ENCODE peak calls at places on chromosomes 11 and 22, in nine cellular contexts. One of them, this sample, is unnamed.

GRCh38 chr11:77449060-77449521 is 24.8 kb downstream of the PAK1 start:
- DNase-seq in CD8-positive, alpha-beta T cell: no peak
- DNase-seq in lower lobe of right lung: no peak
- DNase-seq in cardiac muscle cell: no peak
- DNase-seq in cardiac fibroblast: no peak
- DNase-seq in astrocyte: no peak
- DNase-seq in astrocyte of the spinal cord: no peak
- DNase-seq in lung: no peak
- DNase-seq in heart right ventricle: no peak
- DNase-seq in this sample: no peak

GRCh38 chr11:1260620-1261019 is 37.8 kb downstream of the MUC5B start:
- DNase-seq in CD8-positive, alpha-beta T cell: no peak
- DNase-seq in lower lobe of right lung: no peak
- DNase-seq in cardiac muscle cell: no peak
- DNase-seq in cardiac fibroblast: no peak
- DNase-seq in astrocyte: no peak
- DNase-seq in astrocyte of the spinal cord: no peak
- DNase-seq in lung: no peak
- DNase-seq in heart right ventricle: no peak
- DNase-seq in this sample: no peak

GRCh38 chr22:42433754-42434153 is 1.6 kb upstream of the NFAM1 start:
- DNase-seq in CD8-positive, alpha-beta T cell: no peak
- DNase-seq in lower lobe of right lung: no peak
- DNase-seq in cardiac muscle cell: no peak
- DNase-seq in cardiac fibroblast: no peak
- DNase-seq in astrocyte: no peak
- DNase-seq in astrocyte of the spinal cord: no peak
- DNase-seq in lung: no peak
- DNase-seq in heart right ventricle: no peak
- DNase-seq in this sample: no peak

GRCh38 chr11:65274734-65275682 is 13.2 kb downstream of the POLA2 start:
- DNase-seq in CD8-positive, alpha-beta T cell: no peak
- DNase-seq in lower lobe of right lung: peak
- DNase-seq in cardiac muscle cell: peak
- DNase-seq in cardiac fibroblast: peak
- DNase-seq in astrocyte: peak
- DNase-seq in astrocyte of the spinal cord: peak
- DNase-seq in lung: peak
- DNase-seq in heart right ventricle: peak
- DNase-seq in this sample: peak

GRCh38 chr11:65452806-65453490 is 30.4 kb downstream of the NEAT1 start:
- DNase-seq in CD8-positive, alpha-beta T cell: no peak
- DNase-seq in lower lobe of right lung: no peak
- DNase-seq in cardiac muscle cell: peak
- DNase-seq in cardiac fibroblast: peak
- DNase-seq in astrocyte: peak
- DNase-seq in astrocyte of the spinal cord: peak
- DNase-seq in lung: no peak
- DNase-seq in heart right ventricle: no peak
- DNase-seq in this sample: no peak

GRCh38 chr11:3823762-3824506 is 15.6 kb downstream of the PGAP2 start:
- DNase-seq in CD8-positive, alpha-beta T cell: no peak
- DNase-seq in lower lobe of right lung: no peak
- DNase-seq in cardiac muscle cell: no peak
- DNase-seq in cardiac fibroblast: no peak
- DNase-seq in astrocyte: no peak
- DNase-seq in astrocyte of the spinal cord: no peak
- DNase-seq in lung: no peak
- DNase-seq in heart right ventricle: no peak
- DNase-seq in this sample: no peak

GRCh38 chr11:76661306-76661751 is 9.2 kb downstream of the LRRC32 start:
- DNase-seq in CD8-positive, alpha-beta T cell: no peak
- DNase-seq in lower lobe of right lung: no peak
- DNase-seq in cardiac muscle cell: no peak
- DNase-seq in cardiac fibroblast: no peak
- DNase-seq in astrocyte: no peak
- DNase-seq in astrocyte of the spinal cord: no peak
- DNase-seq in lung: no peak
- DNase-seq in heart right ventricle: no peak
- DNase-seq in this sample: no peak

GRCh38 chr22:33896801-33897620 is 23.3 kb downstream of the LARGE1 start:
- DNase-seq in CD8-positive, alpha-beta T cell: no peak
- DNase-seq in lower lobe of right lung: no peak
- DNase-seq in cardiac muscle cell: peak
- DNase-seq in cardiac fibroblast: no peak
- DNase-seq in astrocyte: no peak
- DNase-seq in astrocyte of the spinal cord: no peak
- DNase-seq in lung: no peak
- DNase-seq in heart right ventricle: no peak
- DNase-seq in this sample: no peak

DNA sequence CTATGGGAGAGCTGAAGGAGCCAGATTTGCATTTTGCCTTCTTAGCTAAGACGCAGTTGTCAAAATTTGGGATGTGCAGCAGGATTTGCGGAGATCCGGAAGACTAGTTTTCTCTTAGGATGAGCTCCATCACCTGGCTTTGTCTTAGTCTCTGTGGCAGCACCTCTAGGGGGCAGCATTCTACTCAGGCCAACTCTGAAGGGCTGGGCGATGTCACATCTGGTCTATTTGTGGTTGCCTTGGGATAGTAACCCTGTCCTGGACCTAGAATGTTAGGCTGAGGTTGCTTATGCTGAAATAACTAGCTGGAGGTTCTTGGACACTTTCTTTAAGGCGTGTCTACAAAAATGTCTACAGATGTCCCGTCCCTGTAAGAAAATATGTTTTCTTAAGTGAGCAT is 116.2 kb downstream of the FAT3 start:
- DNase-seq in CD8-positive, alpha-beta T cell: no peak
- DNase-seq in lower lobe of right lung: no peak
- DNase-seq in cardiac muscle cell: peak
- DNase-seq in cardiac fibroblast: peak
- DNase-seq in astrocyte: no peak
- DNase-seq in astrocyte of the spinal cord: peak
- DNase-seq in lung: no peak
- DNase-seq in heart right ventricle: no peak
- DNase-seq in this sample: no peak
- TF ChIP-seq CTCF in CD8-positive, alpha-beta T cell: no peak
- TF ChIP-seq CTCF in lower lobe of right lung: peak
- TF ChIP-seq CTCF in cardiac muscle cell: peak
- TF ChIP-seq CTCF in cardiac fibroblast: peak
- TF ChIP-seq CTCF in astrocyte: peak
- TF ChIP-seq CTCF in astrocyte of the spinal cord: peak
- TF ChIP-seq CTCF in lung: no peak
- TF ChIP-seq CTCF in heart right ventricle: peak
- TF ChIP-seq CTCF in this sample: peak

GRCh38 chr11:44630511-44631210 is 65.2 kb downstream of the CD82 start:
- DNase-seq in CD8-positive, alpha-beta T cell: no peak
- DNase-seq in lower lobe of right lung: no peak
- DNase-seq in cardiac muscle cell: no peak
- DNase-seq in cardiac fibroblast: no peak
- DNase-seq in astrocyte: no peak
- DNase-seq in astrocyte of the spinal cord: no peak
- DNase-seq in lung: peak
- DNase-seq in heart right ventricle: no peak
- DNase-seq in this sample: no peak

GRCh38 chr11:44634401-44635281 is 69.2 kb downstream of the CD82 start:
- DNase-seq in CD8-positive, alpha-beta T cell: no peak
- DNase-seq in lower lobe of right lung: no peak
- DNase-seq in cardiac muscle cell: peak
- DNase-seq in cardiac fibroblast: peak
- DNase-seq in astrocyte: peak
- DNase-seq in astrocyte of the spinal cord: peak
- DNase-seq in lung: peak
- DNase-seq in heart right ventricle: peak
- DNase-seq in this sample: peak

GRCh38 chr11:44633641-44634040 is 68.2 kb downstream of the CD82 start:
- DNase-seq in CD8-positive, alpha-beta T cell: no peak
- DNase-seq in lower lobe of right lung: no peak
- DNase-seq in cardiac muscle cell: no peak
- DNase-seq in cardiac fibroblast: no peak
- DNase-seq in astrocyte: no peak
- DNase-seq in astrocyte of the spinal cord: no peak
- DNase-seq in lung: peak
- DNase-seq in heart right ventricle: no peak
- DNase-seq in this sample: no peak

GRCh38 chr11:44631831-44632230 is 66.4 kb downstream of the CD82 start:
- DNase-seq in CD8-positive, alpha-beta T cell: no peak
- DNase-seq in lower lobe of right lung: no peak
- DNase-seq in cardiac muscle cell: no peak
- DNase-seq in cardiac fibroblast: no peak
- DNase-seq in astrocyte: no peak
- DNase-seq in astrocyte of the spinal cord: no peak
- DNase-seq in lung: peak
- DNase-seq in heart right ventricle: no peak
- DNase-seq in this sample: no peak

DNA sequence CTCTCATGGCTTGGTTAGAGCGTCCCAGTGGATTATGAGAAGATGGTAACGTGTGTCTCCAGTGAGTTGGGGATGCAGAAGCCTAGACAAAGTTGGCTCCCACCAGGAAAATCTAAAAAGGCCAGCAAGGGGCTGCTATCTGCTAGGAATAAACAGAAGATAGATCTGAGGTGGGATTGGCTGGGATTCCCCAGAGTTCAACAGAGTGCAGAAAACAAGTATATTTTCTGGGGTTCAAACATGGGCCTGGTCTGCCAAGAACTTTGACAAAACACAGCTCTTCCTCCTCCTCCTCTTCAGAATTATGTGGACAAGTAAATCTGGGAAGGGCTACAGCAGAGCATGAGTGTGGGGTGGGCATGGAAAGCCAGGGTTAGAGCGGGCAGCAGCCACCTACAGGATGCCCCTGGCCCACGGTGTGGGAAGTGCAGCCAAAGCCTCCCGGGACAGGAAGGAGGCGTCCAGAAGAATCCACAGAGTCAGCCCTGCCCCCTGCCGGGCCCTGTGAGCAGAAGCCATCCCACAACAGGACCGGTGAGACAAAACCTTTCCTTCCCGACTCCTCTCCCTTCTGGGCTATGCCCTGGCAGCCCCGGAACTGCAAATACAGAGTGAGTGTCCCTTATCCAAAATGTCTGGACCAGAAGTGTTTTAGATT is 67.1 kb downstream of the CD82 start:
- DNase-seq in CD8-positive, alpha-beta T cell: no peak
- DNase-seq in lower lobe of right lung: no peak
- DNase-seq in cardiac muscle cell: peak
- DNase-seq in cardiac fibroblast: peak
- DNase-seq in astrocyte: no peak
- DNase-seq in astrocyte of the spinal cord: no peak
- DNase-seq in lung: peak
- DNase-seq in heart right ventricle: peak
- DNase-seq in this sample: peak
- TF ChIP-seq CTCF in CD8-positive, alpha-beta T cell: no peak
- TF ChIP-seq CTCF in lower lobe of right lung: peak
- TF ChIP-seq CTCF in cardiac muscle cell: peak
- TF ChIP-seq CTCF in cardiac fibroblast: peak
- TF ChIP-seq CTCF in astrocyte: peak
- TF ChIP-seq CTCF in astrocyte of the spinal cord: peak
- TF ChIP-seq CTCF in lung: no peak
- TF ChIP-seq CTCF in heart right ventricle: peak
- TF ChIP-seq CTCF in this sample: peak

GRCh38 chr22:39932166-39932565 is 28.0 kb upstream of the TMA7B start:
- DNase-seq in CD8-positive, alpha-beta T cell: no peak
- DNase-seq in lower lobe of right lung: no peak
- DNase-seq in cardiac muscle cell: no peak
- DNase-seq in cardiac fibroblast: no peak
- DNase-seq in astrocyte: no peak
- DNase-seq in astrocyte of the spinal cord: no peak
- DNase-seq in lung: no peak
- DNase-seq in heart right ventricle: no peak
- DNase-seq in this sample: no peak

GRCh38 chr22:39935116-39935515 is 25.1 kb upstream of the TMA7B start:
- DNase-seq in CD8-positive, alpha-beta T cell: no peak
- DNase-seq in lower lobe of right lung: no peak
- DNase-seq in cardiac muscle cell: no peak
- DNase-seq in cardiac fibroblast: no peak
- DNase-seq in astrocyte: no peak
- DNase-seq in astrocyte of the spinal cord: no peak
- DNase-seq in lung: no peak
- DNase-seq in heart right ventricle: no peak
- DNase-seq in this sample: no peak

GRCh38 chr22:39931271-39931670 is 28.9 kb upstream of the TMA7B start:
- DNase-seq in CD8-positive, alpha-beta T cell: no peak
- DNase-seq in lower lobe of right lung: no peak
- DNase-seq in cardiac muscle cell: no peak
- DNase-seq in cardiac fibroblast: no peak
- DNase-seq in astrocyte: no peak
- DNase-seq in astrocyte of the spinal cord: no peak
- DNase-seq in lung: no peak
- DNase-seq in heart right ventricle: no peak
- DNase-seq in this sample: no peak

GRCh38 chr22:39933741-39934140 is 26.5 kb upstream of the TMA7B start:
- DNase-seq in CD8-positive, alpha-beta T cell: no peak
- DNase-seq in lower lobe of right lung: no peak
- DNase-seq in cardiac muscle cell: no peak
- DNase-seq in cardiac fibroblast: no peak
- DNase-seq in astrocyte: no peak
- DNase-seq in astrocyte of the spinal cord: no peak
- DNase-seq in lung: no peak
- DNase-seq in heart right ventricle: no peak
- DNase-seq in this sample: no peak

DNA sequence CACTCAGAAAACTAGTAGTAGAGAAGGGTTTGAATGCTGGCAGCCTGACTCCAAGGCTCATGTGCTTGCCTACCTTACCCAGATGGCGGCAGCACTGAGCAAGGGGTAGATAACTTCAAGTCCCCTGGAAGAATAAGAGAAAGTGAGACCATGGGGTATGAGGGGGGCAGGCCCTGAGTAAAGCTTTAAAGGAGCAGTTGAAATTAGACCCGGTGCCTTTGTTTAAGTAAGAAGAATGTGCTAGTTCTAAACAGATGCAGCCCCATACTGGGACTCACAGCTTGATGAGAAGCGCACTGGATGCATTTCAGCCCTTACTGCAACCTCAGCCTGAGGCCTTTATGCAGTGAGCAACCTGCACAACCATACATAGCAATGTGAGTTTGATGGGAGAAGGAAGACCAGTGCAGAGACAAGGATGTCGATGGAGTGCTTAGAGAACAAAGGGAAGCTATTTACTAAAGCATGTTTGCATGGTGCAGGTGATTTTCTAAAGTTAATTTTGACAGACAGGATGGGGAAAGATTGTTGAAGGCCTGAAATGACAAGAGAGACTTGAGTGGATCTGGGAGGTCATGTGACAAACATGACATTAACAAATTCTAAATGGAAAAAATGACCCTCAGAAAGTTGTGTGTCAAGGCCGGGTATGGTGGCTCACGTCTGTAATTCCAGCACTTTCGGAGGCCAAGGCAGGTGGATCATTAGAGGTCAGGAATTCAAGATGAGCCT is 27.1 kb upstream of the TMA7B start:
- DNase-seq in CD8-positive, alpha-beta T cell: peak
- DNase-seq in lower lobe of right lung: no peak
- DNase-seq in cardiac muscle cell: peak
- DNase-seq in cardiac fibroblast: peak
- DNase-seq in astrocyte: no peak
- DNase-seq in astrocyte of the spinal cord: peak
- DNase-seq in lung: no peak
- DNase-seq in heart right ventricle: no peak
- DNase-seq in this sample: peak
- TF ChIP-seq CTCF in CD8-positive, alpha-beta T cell: peak
- TF ChIP-seq CTCF in lower lobe of right lung: peak
- TF ChIP-seq CTCF in cardiac muscle cell: peak
- TF ChIP-seq CTCF in cardiac fibroblast: peak
- TF ChIP-seq CTCF in astrocyte: peak
- TF ChIP-seq CTCF in astrocyte of the spinal cord: peak
- TF ChIP-seq CTCF in lung: no peak
- TF ChIP-seq CTCF in heart right ventricle: peak
- TF ChIP-seq CTCF in this sample: peak

DNA sequence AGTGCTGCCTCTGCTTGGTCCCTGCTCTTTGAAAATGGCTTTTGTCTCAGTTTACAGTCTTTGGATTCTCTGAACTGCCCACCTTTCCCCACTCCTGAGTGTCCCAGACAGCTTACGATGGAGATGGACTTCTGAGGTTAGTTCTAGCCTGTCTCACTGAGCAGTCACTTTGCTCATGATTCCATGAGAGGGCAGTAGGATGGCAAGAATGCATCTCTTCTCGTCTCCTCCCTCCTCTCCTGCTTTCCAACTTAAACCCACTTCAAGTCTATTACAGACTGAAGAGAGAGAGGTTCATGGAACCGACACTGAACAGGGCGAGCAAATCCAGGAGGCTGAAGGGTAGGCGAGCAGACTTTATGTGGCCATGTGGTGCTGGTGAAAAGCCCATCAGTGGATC is 38.5 kb downstream of the CEP164 start:
- DNase-seq in CD8-positive, alpha-beta T cell: no peak
- DNase-seq in lower lobe of right lung: no peak
- DNase-seq in cardiac muscle cell: no peak
- DNase-seq in cardiac fibroblast: no peak
- DNase-seq in astrocyte: no peak
- DNase-seq in astrocyte of the spinal cord: no peak
- DNase-seq in lung: no peak
- DNase-seq in heart right ventricle: no peak
- DNase-seq in this sample: no peak
- TF ChIP-seq CTCF in CD8-positive, alpha-beta T cell: no peak
- TF ChIP-seq CTCF in lower lobe of right lung: no peak
- TF ChIP-seq CTCF in cardiac muscle cell: no peak
- TF ChIP-seq CTCF in cardiac fibroblast: no peak
- TF ChIP-seq CTCF in astrocyte: no peak
- TF ChIP-seq CTCF in astrocyte of the spinal cord: no peak
- TF ChIP-seq CTCF in lung: no peak
- TF ChIP-seq CTCF in heart right ventricle: no peak
- TF ChIP-seq CTCF in this sample: no peak